ENCODE peak calls at places on chromosomes 16 and 17, in eight cellular contexts. One of them, this sample, is unnamed. For H3K36me3, the result is how much of the 10 kb centered on the place peaks cover.

GRCh38 chr17:17043668-17044226 is 1.5 kb downstream of the MPRIP start:
- DNase-seq in IMR-90: peak
- DNase-seq in testis: no peak
- DNase-seq in GM12878: no peak
- DNase-seq in heart left ventricle: no peak
- DNase-seq in suprapubic skin: peak
- DNase-seq in sigmoid colon: no peak
- DNase-seq in transverse colon: no peak
- DNase-seq in this sample: peak

GRCh38 chr16:64152010-64152767 is 969.7 kb downstream of the CDH11 start:
- DNase-seq in IMR-90: no peak
- DNase-seq in testis: no peak
- DNase-seq in GM12878: no peak
- DNase-seq in heart left ventricle: no peak
- DNase-seq in suprapubic skin: no peak
- DNase-seq in sigmoid colon: no peak
- DNase-seq in transverse colon: no peak
- DNase-seq in this sample: no peak

GRCh38 chr17:49964539-49965521 is 4.2 kb upstream of the DLX4 start:
- DNase-seq in IMR-90: no peak
- DNase-seq in testis: no peak
- DNase-seq in GM12878: no peak
- DNase-seq in heart left ventricle: no peak
- DNase-seq in suprapubic skin: no peak
- DNase-seq in sigmoid colon: no peak
- DNase-seq in transverse colon: no peak
- DNase-seq in this sample: no peak

GRCh38 chr16:85416267-85417109 is 196.6 kb upstream of the GSE1 start:
- DNase-seq in IMR-90: peak
- DNase-seq in testis: peak
- DNase-seq in GM12878: no peak
- DNase-seq in heart left ventricle: no peak
- DNase-seq in suprapubic skin: no peak
- DNase-seq in sigmoid colon: peak
- DNase-seq in transverse colon: peak
- DNase-seq in this sample: peak

GRCh38 chr17:41695954-41696720 is 7.5 kb downstream of the EIF1 start:
- DNase-seq in IMR-90: peak
- DNase-seq in testis: peak
- DNase-seq in GM12878: no peak
- DNase-seq in heart left ventricle: peak
- DNase-seq in suprapubic skin: no peak
- DNase-seq in sigmoid colon: peak
- DNase-seq in transverse colon: peak
- DNase-seq in this sample: peak

GRCh38 chr16:68790130-68790761 is 53.1 kb upstream of the TANGO6 start:
- DNase-seq in IMR-90: peak
- DNase-seq in testis: no peak
- DNase-seq in GM12878: no peak
- DNase-seq in heart left ventricle: no peak
- DNase-seq in suprapubic skin: no peak
- DNase-seq in sigmoid colon: peak
- DNase-seq in transverse colon: peak
- DNase-seq in this sample: peak

GRCh38 chr16:13350000-13350399 is 448.6 kb downstream of the SHISA9 start:
- DNase-seq in IMR-90: no peak
- DNase-seq in testis: no peak
- DNase-seq in GM12878: no peak
- DNase-seq in heart left ventricle: no peak
- DNase-seq in suprapubic skin: no peak
- DNase-seq in sigmoid colon: no peak
- DNase-seq in transverse colon: no peak
- DNase-seq in this sample: no peak

GRCh38 chr17:50547035-50547735 is at the start of gene SPATA20:
- DNase-seq in IMR-90: peak
- DNase-seq in testis: peak
- DNase-seq in GM12878: peak
- DNase-seq in heart left ventricle: peak
- DNase-seq in suprapubic skin: peak
- DNase-seq in sigmoid colon: peak
- DNase-seq in transverse colon: peak
- DNase-seq in this sample: peak

GRCh38 chr16:67470314-67470713 is 10.6 kb downstream of the ATP6V0D1 start:
- DNase-seq in IMR-90: no peak
- DNase-seq in testis: peak
- DNase-seq in GM12878: no peak
- DNase-seq in heart left ventricle: peak
- DNase-seq in suprapubic skin: peak
- DNase-seq in sigmoid colon: peak
- DNase-seq in transverse colon: no peak
- DNase-seq in this sample: peak

GRCh38 chr16:89922884-89923639 is at the start of gene TUBB3:
- DNase-seq in IMR-90: peak
- DNase-seq in testis: peak
- DNase-seq in GM12878: no peak
- DNase-seq in heart left ventricle: peak
- DNase-seq in suprapubic skin: no peak
- DNase-seq in sigmoid colon: no peak
- DNase-seq in transverse colon: peak
- DNase-seq in this sample: no peak

GRCh38 chr17:2227025-2227699 is 76.4 kb downstream of the SMG6 start:
- DNase-seq in IMR-90: no peak
- DNase-seq in testis: no peak
- DNase-seq in GM12878: no peak
- DNase-seq in heart left ventricle: no peak
- DNase-seq in suprapubic skin: no peak
- DNase-seq in sigmoid colon: no peak
- DNase-seq in transverse colon: no peak
- DNase-seq in this sample: no peak

GRCh38 chr17:73760186-73760758 is 116.0 kb upstream of the SDK2 start:
- DNase-seq in IMR-90: no peak
- DNase-seq in testis: no peak
- DNase-seq in GM12878: no peak
- DNase-seq in heart left ventricle: no peak
- DNase-seq in suprapubic skin: no peak
- DNase-seq in sigmoid colon: no peak
- DNase-seq in transverse colon: no peak
- DNase-seq in this sample: no peak

DNA sequence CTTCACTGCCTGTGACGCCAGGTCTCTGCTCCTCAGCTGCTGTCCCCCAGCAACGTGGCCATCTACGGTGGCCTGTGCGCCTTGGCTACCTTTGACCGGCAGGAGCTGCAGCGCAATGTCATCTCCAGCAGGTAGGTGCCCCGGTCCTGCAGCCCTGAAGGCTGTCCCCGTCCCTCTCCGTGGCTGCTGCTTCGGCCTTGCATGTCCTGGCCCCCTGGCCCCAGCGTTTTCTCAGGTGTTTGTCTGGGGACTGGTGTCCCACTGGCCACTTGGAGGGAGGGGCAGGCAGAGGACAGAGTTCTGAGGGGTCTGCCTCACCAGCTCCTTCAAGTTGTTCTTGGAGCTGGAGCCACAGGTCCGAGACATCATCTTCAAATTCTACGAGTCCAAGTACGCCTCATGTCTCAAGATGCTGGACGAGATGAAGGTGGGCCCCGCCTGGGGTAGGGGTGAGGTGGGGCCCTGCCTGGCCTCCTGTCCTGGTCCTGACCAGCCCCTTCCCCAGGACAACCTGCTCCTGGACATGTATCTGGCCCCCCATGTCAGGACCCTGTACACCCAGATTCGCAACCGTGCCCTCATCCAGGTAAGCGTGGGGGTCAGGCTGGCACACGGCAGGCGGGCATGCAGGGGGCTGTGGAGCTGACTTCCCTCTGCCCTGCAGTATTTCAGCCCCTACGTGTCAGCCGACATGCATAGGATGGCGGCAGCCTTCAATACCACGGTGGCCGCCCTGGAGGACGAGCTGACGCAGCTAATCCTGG is 4.4 kb downstream of the GPS1 start:
- DNase-seq in IMR-90: no peak
- DNase-seq in testis: no peak
- DNase-seq in GM12878: no peak
- DNase-seq in heart left ventricle: peak
- DNase-seq in suprapubic skin: no peak
- DNase-seq in sigmoid colon: no peak
- DNase-seq in transverse colon: no peak
- DNase-seq in this sample: no peak
- TF ChIP-seq POLR2A in IMR-90: no peak
- TF ChIP-seq POLR2A in testis: no peak
- TF ChIP-seq POLR2A in GM12878: no peak
- TF ChIP-seq POLR2A in heart left ventricle: no peak
- TF ChIP-seq POLR2A in suprapubic skin: no peak
- TF ChIP-seq POLR2A in sigmoid colon: no peak
- TF ChIP-seq POLR2A in transverse colon: no peak
- TF ChIP-seq POLR2A in this sample: no peak

GRCh38 chr16:14548933-14549788 is 80.9 kb downstream of the PARN start:
- DNase-seq in IMR-90: no peak
- DNase-seq in testis: no peak
- DNase-seq in GM12878: no peak
- DNase-seq in heart left ventricle: no peak
- DNase-seq in suprapubic skin: no peak
- DNase-seq in sigmoid colon: no peak
- DNase-seq in transverse colon: no peak
- DNase-seq in this sample: no peak
- H3K36me3 ChIP-seq in IMR-90: under half
- H3K36me3 ChIP-seq in testis: under half
- H3K36me3 ChIP-seq in GM12878: under half
- H3K36me3 ChIP-seq in heart left ventricle: under half
- H3K36me3 ChIP-seq in suprapubic skin: under half
- H3K36me3 ChIP-seq in sigmoid colon: under half
- H3K36me3 ChIP-seq in transverse colon: under half
- H3K36me3 ChIP-seq in this sample: under half

GRCh38 chr17:55177914-55178217 is 86.9 kb upstream of the HLF start:
- DNase-seq in IMR-90: no peak
- DNase-seq in testis: no peak
- DNase-seq in GM12878: no peak
- DNase-seq in heart left ventricle: no peak
- DNase-seq in suprapubic skin: no peak
- DNase-seq in sigmoid colon: no peak
- DNase-seq in transverse colon: no peak
- DNase-seq in this sample: no peak

GRCh38 chr17:55174133-55174532 is 90.6 kb upstream of the HLF start:
- DNase-seq in IMR-90: no peak
- DNase-seq in testis: no peak
- DNase-seq in GM12878: no peak
- DNase-seq in heart left ventricle: no peak
- DNase-seq in suprapubic skin: no peak
- DNase-seq in sigmoid colon: no peak
- DNase-seq in transverse colon: no peak
- DNase-seq in this sample: no peak

GRCh38 chr17:55175788-55176425 is 88.9 kb upstream of the HLF start:
- DNase-seq in IMR-90: no peak
- DNase-seq in testis: no peak
- DNase-seq in GM12878: no peak
- DNase-seq in heart left ventricle: no peak
- DNase-seq in suprapubic skin: no peak
- DNase-seq in sigmoid colon: no peak
- DNase-seq in transverse colon: no peak
- DNase-seq in this sample: no peak

GRCh38 chr17:55172612-55173011 is 92.1 kb upstream of the HLF start:
- DNase-seq in IMR-90: no peak
- DNase-seq in testis: no peak
- DNase-seq in GM12878: no peak
- DNase-seq in heart left ventricle: no peak
- DNase-seq in suprapubic skin: no peak
- DNase-seq in sigmoid colon: no peak
- DNase-seq in transverse colon: no peak
- DNase-seq in this sample: no peak

DNA sequence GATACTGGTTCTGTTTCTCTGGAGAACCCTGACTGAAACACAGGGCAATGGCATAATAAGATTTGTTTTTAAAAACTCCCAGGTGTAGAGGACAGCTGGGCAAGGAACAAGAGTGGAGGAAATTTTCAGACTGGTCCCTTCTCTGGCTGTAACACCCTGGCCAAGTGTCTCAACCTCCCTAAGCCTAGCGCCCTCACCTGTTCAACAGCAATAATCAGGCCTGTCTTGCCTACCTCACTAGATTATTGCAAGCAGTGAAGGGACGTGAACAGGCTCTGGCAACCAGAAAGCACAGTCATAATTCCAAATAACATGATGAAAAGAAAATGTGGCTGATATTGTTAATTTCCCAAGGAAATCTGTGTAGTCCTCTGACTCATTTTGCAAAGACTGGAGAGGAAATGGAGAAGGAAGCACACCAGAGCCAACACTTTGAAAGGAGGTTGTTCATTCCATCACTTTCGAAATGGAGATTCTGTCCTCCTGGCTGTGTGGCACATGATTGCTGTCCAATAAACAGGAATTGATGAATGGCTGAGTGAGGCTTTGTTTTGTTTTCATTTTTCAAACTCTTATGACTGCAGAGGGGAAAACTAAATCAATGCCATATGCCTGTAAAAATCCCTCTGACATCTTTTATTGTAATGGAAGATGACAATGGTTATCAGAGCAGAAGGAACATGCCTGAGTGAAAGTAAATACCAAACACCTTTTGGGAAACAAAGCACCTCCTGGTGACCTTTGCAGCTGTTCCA is 87.4 kb upstream of the HLF start:
- DNase-seq in IMR-90: no peak
- DNase-seq in testis: no peak
- DNase-seq in GM12878: no peak
- DNase-seq in heart left ventricle: no peak
- DNase-seq in suprapubic skin: no peak
- DNase-seq in sigmoid colon: no peak
- DNase-seq in transverse colon: no peak
- DNase-seq in this sample: peak
- TF ChIP-seq CTCF in IMR-90: no peak
- TF ChIP-seq CTCF in testis: no peak
- TF ChIP-seq CTCF in GM12878: no peak
- TF ChIP-seq CTCF in heart left ventricle: no peak
- TF ChIP-seq CTCF in suprapubic skin: no peak
- TF ChIP-seq CTCF in sigmoid colon: no peak
- TF ChIP-seq CTCF in transverse colon: no peak
- TF ChIP-seq CTCF in this sample: no peak

DNA sequence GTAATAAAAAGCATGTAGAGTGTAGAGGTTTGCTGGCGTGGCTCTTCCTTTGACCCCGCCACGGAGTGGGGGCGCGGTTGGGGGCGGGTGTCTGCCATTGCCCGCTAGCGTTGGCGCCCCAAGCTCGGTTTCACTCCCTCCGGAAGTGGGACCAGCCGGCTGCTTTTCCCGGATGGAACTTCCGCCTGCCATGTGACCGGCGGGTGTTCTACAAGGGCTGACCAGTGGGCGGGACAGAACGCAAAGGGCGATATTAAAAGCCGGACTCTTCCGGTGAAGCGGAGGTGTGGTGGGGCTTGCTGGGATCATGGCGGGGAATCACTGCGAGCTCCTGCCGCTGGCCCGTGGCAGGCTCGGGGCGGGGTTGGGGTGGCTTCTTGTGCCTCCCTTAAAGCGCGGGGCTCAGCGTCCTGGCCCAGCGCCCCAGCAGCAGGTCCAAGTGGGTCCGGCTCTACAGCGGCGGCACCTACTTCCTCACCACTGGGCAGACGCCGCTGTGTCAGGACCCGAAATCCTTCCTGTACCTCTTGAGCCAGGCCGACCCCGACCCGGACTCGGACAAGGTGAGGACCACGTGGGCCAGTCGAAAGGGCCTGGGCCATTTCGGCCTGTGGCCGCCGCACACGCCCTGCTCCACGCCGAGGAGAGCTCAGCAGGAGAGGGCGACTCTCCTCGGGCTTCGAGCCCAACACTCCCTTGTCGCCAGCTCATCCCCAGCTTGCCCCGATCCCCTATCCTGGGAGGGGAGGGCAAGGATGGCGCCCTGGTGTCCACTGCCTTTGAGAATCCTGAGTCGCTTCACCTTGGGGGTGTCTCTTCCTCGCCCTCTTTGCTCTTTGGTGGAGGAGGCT is 65.6 kb downstream of the PDPK1 start:
- DNase-seq in IMR-90: peak
- DNase-seq in testis: peak
- DNase-seq in GM12878: peak
- DNase-seq in heart left ventricle: peak
- DNase-seq in suprapubic skin: peak
- DNase-seq in sigmoid colon: peak
- DNase-seq in transverse colon: peak
- DNase-seq in this sample: peak
- TF ChIP-seq POLR2A in IMR-90: peak
- TF ChIP-seq POLR2A in testis: peak
- TF ChIP-seq POLR2A in GM12878: peak
- TF ChIP-seq POLR2A in heart left ventricle: peak
- TF ChIP-seq POLR2A in suprapubic skin: peak
- TF ChIP-seq POLR2A in sigmoid colon: peak
- TF ChIP-seq POLR2A in transverse colon: peak
- TF ChIP-seq POLR2A in this sample: no peak

This sample was measured in thyroid gland.